ENCODE peak calls at places on chromosomes 3 and 15, in four cellular contexts. Z, X, O and J are unnamed samples.

GRCh38 chr3:86416334-86416733 is 574.6 kb downstream of the VGLL3 start:
- DNase-seq in O (no peak), X (no peak), Z (no peak), J (no peak)

GRCh38 chr15:52718551-52718950 is 39.4 kb upstream of the ATOSA start:
- DNase-seq in X (no peak), O (no peak), Z (no peak), J (no peak)

GRCh38 chr3:46114324-46114988 is 87.2 kb upstream of the XCR1 start:
- DNase-seq in X (no peak), O (no peak), Z (peak), J (no peak)

GRCh38 chr3:9750556-9751411 is 1.0 kb downstream of the OGG1 start:
- DNase-seq in Z (peak), O (no peak), X (peak), J (no peak)

GRCh38 chr3:9316881-9317341 is 45.9 kb upstream of the THUMPD3 start:
- DNase-seq in Z (no peak), X (no peak), O (no peak), J (no peak)

GRCh38 chr3:121592856-121593702 is at the start of gene FBXO40:
- DNase-seq in O (no peak), Z (no peak), X (no peak), J (no peak)

GRCh38 chr3:184776916-184777315 is 35.0 kb upstream of the VPS8 start:
- DNase-seq in X (no peak), Z (no peak), O (no peak), J (no peak)

GRCh38 chr3:189324538-189325138 is 152.9 kb downstream of the TPRG1 start:
- DNase-seq in Z (peak), X (no peak), O (peak), J (peak)

GRCh38 chr3:130866327-130866726 is 27.6 kb upstream of the ATP2C1 start:
- DNase-seq in Z (peak), X (no peak), O (no peak), J (no peak)

GRCh38 chr15:88450125-88450798 is 16.9 kb downstream of the MRPL46 start:
- DNase-seq in O (no peak), X (peak), Z (peak), J (peak)

GRCh38 chr15:33489335-33489734 is 178.6 kb downstream of the RYR3 start:
- DNase-seq in O (no peak), X (no peak), Z (no peak), J (no peak)

GRCh38 chr3:124834723-124835718 is 52.1 kb downstream of the ITGB5 start:
- DNase-seq in O (peak), X (peak), Z (peak), J (peak)

GRCh38 chr3:155313303-155313702 is 19.8 kb upstream of the STRIT1 start:
- DNase-seq in Z (no peak), O (no peak), X (no peak), J (no peak)

GRCh38 chr3:79421273-79421672 is 346.5 kb downstream of the ROBO1 start:
- DNase-seq in O (no peak), Z (no peak), X (no peak), J (no peak)

GRCh38 chr3:174945276-174945675 is 86.1 kb downstream of the NAALADL2 start:
- DNase-seq in X (no peak), O (no peak), Z (no peak), J (no peak)

GRCh38 chr3:55327131-55327920 is 159.8 kb downstream of the WNT5A start:
- DNase-seq in Z (no peak), O (no peak), X (no peak), J (no peak)

GRCh38 chr3:132256984-132257383 is 60.2 kb upstream of the ACP3 start:
- DNase-seq in O (no peak), X (no peak), Z (peak), J (peak)

GRCh38 chr3:50205719-50206276 is 727 bp downstream of the SLC38A3 start:
- DNase-seq in Z (peak), O (no peak), X (peak), J (peak)

GRCh38 chr3:187773233-187773962 is 28.1 kb upstream of the BCL6 start:
- DNase-seq in O (peak), Z (no peak), X (no peak), J (no peak)

GRCh38 chr15:51536965-51537574 is 85.5 kb downstream of the DMXL2 start:
- DNase-seq in O (no peak), X (peak), Z (peak), J (peak)

GRCh38 chr3:183306798-183307671 is 54.0 kb downstream of the B3GNT5 start:
- DNase-seq in Z (no peak), O (peak), X (peak), J (no peak)

GRCh38 chr15:92033319-92033718 is 179.8 kb downstream of the SLCO3A1 start:
- DNase-seq in X (no peak), O (no peak), Z (no peak), J (no peak)

GRCh38 chr3:135916310-135916709 is 49.2 kb upstream of the PPP2R3A start:
- DNase-seq in Z (no peak), O (no peak), X (no peak), J (no peak)

GRCh38 chr3:123085293-123085949 is 18.6 kb downstream of the PDIA5 start:
- DNase-seq in Z (peak), O (no peak), X (no peak), J (no peak)

GRCh38 chr15:29819979-29820801 is 2.1 kb downstream of the TJP1 start:
- DNase-seq in Z (no peak), X (no peak), O (no peak), J (no peak)

GRCh38 chr15:29822100-29822684 is at the start of gene TJP1:
- DNase-seq in O (no peak), Z (peak), X (peak), J (no peak)

GRCh38 chr15:29822685-29823459 is 604 bp upstream of the TJP1 start:
- DNase-seq in O (no peak), Z (peak), X (no peak), J (peak)

GRCh38 chr15:29820802-29821160 is 1.5 kb downstream of the TJP1 start:
- DNase-seq in X (no peak), Z (no peak), O (no peak), J (no peak)

GRCh38 chr15:29821416-29822099 is 710 bp downstream of the TJP1 start:
- DNase-seq in Z (peak), O (no peak), X (peak), J (peak)
- TF ChIP-seq SIN3A in Z (no peak), O (no peak), X (no peak), J (peak)

GRCh38 chr3:169041677-169042171 is 621.8 kb downstream of the MECOM start:
- DNase-seq in O (no peak), X (no peak), Z (peak), J (peak)
- H3K9ac ChIP-seq in O (no peak), X (no peak), Z (no peak), J (no peak)

DNA sequence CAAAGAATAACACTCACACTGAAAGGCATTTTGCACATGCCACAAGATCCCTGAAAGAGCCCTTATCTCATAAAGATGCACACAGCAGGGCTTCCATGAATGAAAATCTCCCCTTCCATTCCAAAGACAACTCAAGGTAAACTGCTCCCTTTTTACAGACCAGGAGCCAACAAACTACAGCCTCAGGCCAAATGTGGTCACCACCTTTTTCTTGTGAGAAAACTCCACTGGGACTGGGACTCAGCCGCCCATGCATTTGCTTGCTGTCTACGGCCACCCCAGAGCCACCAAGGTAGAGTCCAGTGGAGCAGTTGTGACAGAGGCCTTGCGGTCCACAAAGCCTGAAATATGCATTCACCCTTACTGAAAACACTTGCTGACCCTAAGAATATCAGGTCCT is 334.8 kb downstream of the OCA2 start:
- DNase-seq in X (no peak), Z (no peak), O (no peak), J (no peak)
- TF ChIP-seq SIN3A in X (no peak), Z (no peak), O (no peak), J (no peak)

GRCh38 chr3:140223197-140223596 is 288.2 kb downstream of the CLSTN2 start:
- DNase-seq in Z (no peak), O (no peak), X (no peak), J (no peak)
- H3K9ac ChIP-seq in Z (no peak), O (no peak), X (no peak), J (no peak)

GRCh38 chr3:160754855-160755747 is 930 bp upstream of the PPM1L start:
- DNase-seq in Z (peak), X (peak), O (peak), J (peak)

GRCh38 chr3:160755776-160756304 is at the start of gene PPM1L:
- DNase-seq in Z (no peak), O (no peak), X (peak), J (peak)

GRCh38 chr3:160757624-160758106 is 1.6 kb downstream of the PPM1L start:
- DNase-seq in O (no peak), Z (no peak), X (no peak), J (no peak)

GRCh38 chr3:160758929-160759577 is 3.0 kb downstream of the PPM1L start:
- DNase-seq in X (no peak), Z (no peak), O (no peak), J (no peak)

DNA sequence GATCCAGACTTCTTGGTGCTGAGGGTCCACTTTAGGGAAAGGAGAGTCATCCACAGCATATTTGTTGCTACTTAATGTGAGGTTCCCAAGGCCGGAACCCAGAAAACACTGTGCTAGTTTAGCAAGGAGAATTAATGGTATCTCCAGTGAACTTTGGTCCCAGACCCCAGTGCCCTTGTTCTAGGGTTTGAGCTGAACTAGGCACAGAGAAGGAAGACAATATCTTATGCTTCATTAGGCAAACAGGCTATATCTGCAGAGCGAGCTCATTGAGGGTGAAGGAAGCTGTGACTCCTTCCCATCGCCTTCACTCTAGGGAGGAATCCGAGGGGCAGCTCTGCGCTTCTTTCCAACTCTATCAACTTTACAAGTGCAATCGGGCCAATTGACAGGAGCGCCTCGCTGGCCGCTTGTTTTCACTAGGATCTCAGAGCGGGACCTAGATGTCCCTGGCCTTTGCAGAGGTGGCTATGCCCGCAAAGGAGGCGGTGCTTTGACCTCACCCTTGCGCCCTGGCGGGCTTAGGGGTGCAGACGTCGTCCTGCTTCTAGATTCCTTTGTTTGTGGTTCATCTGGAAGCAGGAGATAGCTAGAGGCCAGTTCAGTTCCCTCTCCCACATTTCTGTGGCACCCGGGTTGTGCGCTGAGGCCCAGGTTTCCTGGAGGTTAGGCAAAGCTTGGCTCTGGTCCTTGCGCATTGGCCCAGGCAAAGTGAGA is 1.0 kb downstream of the PPM1L start:
- DNase-seq in Z (no peak), X (no peak), O (no peak), J (no peak)
- TF ChIP-seq SIN3A in Z (no peak), X (no peak), O (no peak), J (no peak)

DNA sequence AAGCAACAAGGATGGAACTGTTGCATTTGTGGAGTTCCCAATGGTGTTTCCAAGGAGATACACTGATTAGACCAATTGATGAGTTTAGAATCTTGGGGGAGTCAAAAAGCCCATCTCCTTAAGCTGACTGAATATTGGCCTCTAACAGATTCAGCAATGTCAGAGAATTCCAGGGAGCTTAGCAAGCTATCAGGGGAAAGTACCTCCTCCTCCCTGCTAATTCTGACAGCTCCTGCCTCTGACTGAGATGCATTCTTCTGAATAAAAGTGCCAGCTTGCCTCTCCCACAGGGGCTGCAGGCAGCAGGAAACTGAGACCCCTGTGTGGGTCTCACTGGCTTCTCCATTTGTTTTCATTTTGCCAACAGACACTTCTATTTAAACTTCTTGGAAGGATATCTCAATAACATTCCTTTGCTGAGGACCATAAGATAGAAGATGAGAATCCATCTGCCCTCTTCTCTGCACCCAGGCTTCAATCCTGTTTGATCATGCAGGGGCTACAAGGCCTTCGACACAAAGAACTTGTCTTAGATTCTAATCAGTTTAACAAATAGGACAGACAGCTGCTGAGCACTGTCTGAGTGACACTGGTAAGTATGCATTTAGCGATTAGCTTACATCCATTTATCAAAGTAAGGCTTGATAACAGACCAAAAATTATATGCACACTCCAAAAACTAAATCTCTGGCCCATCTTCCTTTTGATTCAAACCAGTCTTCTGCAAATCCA is 1080.8 kb downstream of the TUSC7 start:
- DNase-seq in X (no peak), Z (no peak), O (no peak), J (no peak)
- H3K9ac ChIP-seq in X (no peak), Z (no peak), O (no peak), J (no peak)

GRCh38 chr3:14201881-14202684 is 23.5 kb downstream of the LSM3 start:
- DNase-seq in Z (peak), X (no peak), O (no peak), J (no peak)

GRCh38 chr3:14202874-14203520 is 24.4 kb downstream of the LSM3 start:
- DNase-seq in Z (no peak), O (no peak), X (no peak), J (no peak)

GRCh38 chr3:14203521-14204079 is 25.0 kb downstream of the LSM3 start:
- DNase-seq in X (peak), O (no peak), Z (peak), J (peak)

GRCh38 chr3:14206548-14207177 is 28.0 kb downstream of the LSM3 start:
- DNase-seq in Z (peak), X (peak), O (no peak), J (no peak)

DNA sequence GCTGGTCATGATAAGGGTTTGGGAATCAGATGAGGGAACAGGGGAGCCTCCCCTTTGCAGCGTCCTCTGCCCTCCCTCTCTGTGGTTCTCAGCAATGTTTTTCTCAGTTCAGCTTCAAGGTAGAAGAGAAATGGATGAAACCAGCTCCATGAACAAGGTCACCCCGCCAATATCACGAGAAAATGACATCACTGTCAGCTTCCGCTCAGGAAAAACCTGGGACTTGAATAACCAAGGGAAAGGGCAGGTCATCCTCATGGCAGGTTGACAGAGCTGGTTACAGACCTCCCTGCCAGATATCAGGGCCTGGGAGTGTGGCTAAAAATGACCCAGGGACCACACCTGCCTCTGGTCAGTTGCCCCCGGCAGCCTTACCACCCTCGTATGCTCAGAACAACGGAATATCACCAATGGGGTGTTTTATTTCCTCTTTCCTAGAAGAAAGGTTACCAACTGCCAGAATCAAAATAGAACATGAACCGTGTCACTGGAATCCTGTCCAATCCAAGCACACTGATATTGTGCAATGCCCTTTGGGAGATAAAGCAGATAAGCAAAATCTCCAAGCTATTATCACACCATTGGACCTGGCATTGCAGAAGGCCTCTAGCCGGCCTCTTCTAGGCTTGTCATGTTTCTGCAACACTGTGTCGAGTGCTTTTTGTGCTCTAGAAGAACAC is 26.1 kb downstream of the LSM3 start:
- DNase-seq in O (no peak), X (peak), Z (no peak), J (no peak)
- TF ChIP-seq SIN3A in O (no peak), X (no peak), Z (no peak), J (no peak)

GRCh38 chr15:68484696-68485400 is 52.9 kb upstream of the ITGA11 start:
- DNase-seq in Z (no peak), X (no peak), O (no peak), J (no peak)
- H3K9ac ChIP-seq in Z (no peak), X (no peak), O (no peak), J (no peak)

GRCh38 chr3:178684881-178685590 is 148.8 kb downstream of the KCNMB2 start:
- DNase-seq in O (no peak), Z (no peak), X (no peak), J (no peak)
- TF ChIP-seq SIN3A in O (no peak), Z (no peak), X (no peak), J (no peak)